ENCODE peak calls at places on chromosomes 2 and 18, in nine cellular contexts. I is left colon; W is endothelial cell; S is LoVo; H is A549; V is HFFc6; P is activated CD8-positive, alpha-beta memory T cell treated with anti-CD3 and anti-CD28 coated beads, Interleukin-2, amount 10 ng/mL, durations not matched to agents 7 days and 5 days; B is CD8-positive, alpha-beta T cell; R is spleen. L is an unnamed sample.

GRCh38 chr2:23020659-23021058 is 364.3 kb upstream of the KLHL29 start:
- DNase-seq in V (no peak), S (no peak), I (no peak), B (no peak), W (no peak), P (no peak), H (no peak), R (no peak), L (no peak)

GRCh38 chr2:220782609-220783113 is 789.4 kb downstream of the EPHA4 start:
- DNase-seq in R (no peak), I (no peak), B (no peak), S (no peak), P (no peak), H (no peak), V (no peak), W (no peak), L (no peak)

GRCh38 chr2:31992934-31993333 is 17.9 kb downstream of the MEMO1 start:
- DNase-seq in V (no peak), I (no peak), B (no peak), R (no peak), S (no peak), P (no peak), W (no peak), H (no peak), L (no peak)

GRCh38 chr2:234678721-234679120 is 181.8 kb upstream of the ARL4C start:
- DNase-seq in V (peak; percentile 30), W (no peak), P (no peak), R (no peak), S (no peak), I (no peak), B (no peak), H (no peak), L (no peak)

GRCh38 chr18:59219672-59220163 is at the start of gene GRP:
- DNase-seq in H (no peak), V (no peak), B (no peak), W (no peak), I (no peak), R (no peak), P (no peak), S (no peak), L (no peak)

GRCh38 chr18:47283476-47283875 is 32.0 kb upstream of the SKOR2 start:
- DNase-seq in I (no peak), B (no peak), R (no peak), S (peak; percentile 35), H (no peak), W (peak; percentile 15), P (no peak), V (peak; percentile 45), L (peak; percentile 44)

GRCh38 chr2:152089238-152089637 is 9.6 kb downstream of the CACNB4 start:
- DNase-seq in V (no peak), P (no peak), I (no peak), H (no peak), B (no peak), S (no peak), W (no peak), R (no peak), L (no peak)

GRCh38 chr2:190682168-190682567 is 33.3 kb downstream of the NAB1 start:
- DNase-seq in V (no peak), I (no peak), P (no peak), W (no peak), S (no peak), R (no peak), H (no peak), B (no peak), L (no peak)

GRCh38 chr2:242060212-242060835 is 190.8 kb downstream of the RTP5 start:
- DNase-seq in I (no peak), S (peak; percentile 58), H (no peak), B (no peak), V (peak; percentile 67), W (no peak), R (no peak), P (no peak), L (peak; percentile 34)

GRCh38 chr2:65826567-65826966 is 394.2 kb upstream of the SPRED2 start:
- DNase-seq in R (no peak), V (no peak), B (no peak), S (no peak), I (no peak), P (no peak), W (no peak), H (no peak), L (no peak)

GRCh38 chr2:42009657-42010580 is 37.9 kb upstream of the PKDCC start:
- DNase-seq in V (no peak), I (no peak), R (no peak), W (no peak), H (no peak), B (no peak), S (no peak), P (peak; percentile 41), L (no peak)

GRCh38 chr18:72375628-72376027 is 168.5 kb downstream of the CBLN2 start:
- DNase-seq in B (no peak), V (no peak), W (no peak), H (no peak), I (no peak), P (no peak), S (no peak), R (no peak), L (no peak)

GRCh38 chr2:26461601-26462023 is 16.3 kb downstream of the OTOF start:
- DNase-seq in W (no peak), I (no peak), R (peak; percentile 55), S (no peak), H (no peak), V (no peak), B (no peak), P (no peak), L (no peak)

GRCh38 chr2:201151127-201152074 is 31.5 kb upstream of the CASP10 start:
- DNase-seq in V (peak; percentile 96), W (no peak), S (peak; percentile 67), I (no peak), P (no peak), H (peak; percentile 77), R (no peak), B (no peak), L (peak; percentile 66)

GRCh38 chr2:101616411-101616810 is 81.1 kb upstream of the MAP4K4 start:
- DNase-seq in W (no peak), I (no peak), R (no peak), H (no peak), S (no peak), P (no peak), B (no peak), V (no peak), L (no peak)

GRCh38 chr18:6810191-6810590 is 80.7 kb downstream of the ARHGAP28 start:
- DNase-seq in R (no peak), V (no peak), B (no peak), H (no peak), P (no peak), W (no peak), S (no peak), I (no peak), L (no peak)

GRCh38 chr2:23495661-23496114 is 110.7 kb downstream of the KLHL29 start:
- DNase-seq in P (no peak), W (no peak), V (no peak), H (no peak), S (no peak), I (no peak), R (peak; percentile 67), B (no peak), L (no peak)

GRCh38 chr2:226579519-226579918 is 220.1 kb downstream of the IRS1 start:
- DNase-seq in P (no peak), R (no peak), I (no peak), W (no peak), H (no peak), B (no peak), V (peak; percentile 19), S (no peak), L (no peak)

GRCh38 chr2:238945433-238946150 is 97.7 kb downstream of the TWIST2 start:
- DNase-seq in B (no peak), H (peak; percentile 22), V (peak; percentile 55), S (no peak), W (peak; percentile 54), R (peak; percentile 62), P (peak; percentile 40), I (no peak), L (peak; percentile 63)

GRCh38 chr2:150484461-150484931 is 3.0 kb downstream of the RND3 start:
- DNase-seq in S (no peak), H (no peak), B (no peak), P (no peak), W (no peak), V (peak; percentile 53), R (no peak), I (no peak), L (peak; percentile 63)

GRCh38 chr2:121408641-121409040 is 122.0 kb upstream of the RNU4ATAC start:
- DNase-seq in B (no peak), I (no peak), W (no peak), V (no peak), R (no peak), P (no peak), H (no peak), S (no peak), L (no peak)

GRCh38 chr18:46814394-46814793 is 57.5 kb upstream of the ST8SIA5 start:
- DNase-seq in P (no peak), B (no peak), R (no peak), I (no peak), S (no peak), H (no peak), W (no peak), V (no peak), L (no peak)

GRCh38 chr2:134282638-134283400 is 28.9 kb downstream of the MGAT5 start:
- DNase-seq in R (no peak), I (no peak), W (no peak), S (no peak), H (no peak), B (no peak), P (peak; percentile 83), V (no peak), L (no peak)

GRCh38 chr2:135825131-135825854 is 11.7 kb downstream of the LCT start:
- DNase-seq in B (no peak), R (no peak), H (no peak), V (no peak), S (no peak), P (no peak), W (no peak), I (no peak), L (no peak)

L was measured in HT-29.